ENCODE peak calls at places on chromosomes 3 and 15, in eight cellular contexts. H is IMR-90, M is right lobe of liver, Q is thoracic aorta, R is cardiac fibroblast, V is fibroblast of mammary gland, D is GM12878, Z is OCI-LY7. N is an unnamed sample.

GRCh38 chr3:125129512-125129962 is 73.7 kb upstream of the HEG1 start:
- DNase-seq in M (no peak), V (peak), D (no peak), Z (no peak), R (peak), Q (peak), H (peak), N (peak)

GRCh38 chr3:188918086-188918485 is 253.7 kb upstream of the TPRG1 start:
- DNase-seq in Q (no peak), R (no peak), M (no peak), Z (no peak), H (peak), V (no peak), D (no peak), N (no peak)

GRCh38 chr3:119295816-119296484 is 1.8 kb downstream of the ARHGAP31 start:
- DNase-seq in Q (no peak), D (no peak), V (peak), R (peak), Z (no peak), M (no peak), H (no peak), N (peak)

GRCh38 chr3:100041328-100041749 is 73.0 kb downstream of the FILIP1L start:
- DNase-seq in V (peak), R (peak), Q (no peak), M (no peak), Z (no peak), H (peak), D (no peak), N (peak)

GRCh38 chr15:101813803-101814534 is 2.0 kb downstream of the OR4F15 start:
- DNase-seq in Z (no peak), H (peak), D (no peak), Q (no peak), M (no peak), R (peak), V (peak), N (peak)

GRCh38 chr3:138381413-138381901 is 33.1 kb downstream of the MRAS start:
- DNase-seq in R (peak), M (no peak), V (peak), D (no peak), H (peak), Q (no peak), Z (no peak), N (peak)

GRCh38 chr15:73930371-73930770 is 4.1 kb downstream of the LOXL1 start:
- DNase-seq in Z (no peak), R (peak), Q (no peak), D (no peak), V (peak), M (peak), H (peak), N (peak)

GRCh38 chr15:88918738-88919137 is 5.6 kb upstream of the MFGE8 start:
- DNase-seq in H (peak), D (peak), M (no peak), V (peak), R (peak), Q (peak), Z (no peak), N (peak)

GRCh38 chr3:159832024-159832423 is 156.6 kb upstream of the IL12A start:
- DNase-seq in M (no peak), H (no peak), Q (no peak), R (no peak), Z (no peak), D (peak), V (no peak), N (no peak)

GRCh38 chr3:149635396-149635795 is 22.4 kb downstream of the WWTR1 start:
- DNase-seq in R (no peak), H (no peak), V (no peak), Q (no peak), M (no peak), Z (no peak), D (no peak), N (no peak)

GRCh38 chr15:80695099-80695910 is at the start of gene ABHD17C:
- DNase-seq in D (no peak), Z (peak), V (peak), Q (no peak), R (peak), H (peak), M (peak), N (peak)

GRCh38 chr15:80694624-80695098 is 449 bp upstream of the ABHD17C start:
- DNase-seq in R (peak), Q (no peak), D (no peak), Z (no peak), V (peak), H (peak), M (peak), N (peak)

GRCh38 chr15:80697316-80697715 is 2.2 kb downstream of the ABHD17C start:
- DNase-seq in R (no peak), M (no peak), D (no peak), Z (no peak), H (no peak), V (no peak), Q (no peak), N (no peak)

GRCh38 chr15:80693682-80694623 is 1.2 kb upstream of the ABHD17C start:
- DNase-seq in V (peak), M (no peak), H (peak), R (no peak), Z (peak), D (no peak), Q (no peak), N (no peak)

GRCh38 chr15:80695911-80696651 is 971 bp downstream of the ABHD17C start:
- DNase-seq in R (peak), H (no peak), Q (no peak), D (no peak), M (no peak), Z (peak), V (peak), N (peak)
- TF ChIP-seq CTCF in R (peak), H (peak), Q (peak), D (peak), M (peak), Z (no peak), V (peak), N (peak)

GRCh38 chr3:129597792-129598381 is 8.6 kb downstream of the PLXND1 start:
- DNase-seq in D (no peak), Q (no peak), R (peak), H (peak), M (no peak), Z (no peak), V (no peak), N (peak)
- H3K4me3 ChIP-seq in D (no peak), Q (peak), R (no peak), H (no peak), M (no peak), Z (no peak), V (no peak), N (no peak)

DNA sequence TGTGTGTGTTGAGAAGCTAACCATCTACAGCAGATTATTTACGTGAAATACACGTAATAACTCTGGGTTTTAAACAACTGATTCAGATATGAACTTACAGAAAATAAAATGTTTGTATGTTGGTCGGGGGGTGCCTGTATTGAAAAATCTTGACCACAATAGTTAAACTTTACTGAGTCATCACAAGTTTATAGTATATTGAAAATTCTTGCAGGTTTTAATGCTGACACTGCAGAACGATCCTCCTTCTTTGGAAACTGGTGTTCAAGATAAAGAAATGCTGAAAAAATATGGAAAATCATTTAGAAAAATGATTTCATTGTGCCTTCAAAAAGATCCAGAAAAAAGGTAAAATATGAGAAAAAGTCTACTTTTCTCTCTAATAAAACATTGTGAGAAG is 41.3 kb upstream of the SLC22A13 start:
- DNase-seq in D (no peak), H (peak), V (no peak), Z (no peak), M (no peak), Q (no peak), R (no peak), N (no peak)
- TF ChIP-seq CTCF in D (no peak), H (no peak), V (no peak), Z (no peak), M (no peak), Q (no peak), R (no peak), N (no peak)

DNA sequence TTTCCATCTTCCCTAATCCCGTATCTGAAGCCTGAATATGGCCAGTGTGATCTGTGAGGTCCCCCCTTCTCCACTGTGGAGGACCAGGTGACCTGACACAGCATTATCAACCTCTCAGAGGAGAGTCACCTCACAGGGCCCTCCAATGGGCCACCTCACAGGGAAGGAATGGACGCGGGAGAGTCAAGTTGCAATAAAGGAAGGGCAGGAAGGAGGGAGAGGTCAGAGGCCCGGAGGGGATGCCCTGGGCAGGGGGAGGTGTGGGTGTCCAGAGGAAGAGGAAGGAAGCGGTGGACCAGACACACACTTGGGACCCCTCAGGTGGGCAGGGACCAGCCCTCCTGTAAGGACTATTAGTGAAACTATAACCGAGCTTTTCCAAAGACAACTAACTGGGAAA is 14.6 kb upstream of the LRRC15 start:
- DNase-seq in Q (no peak), Z (no peak), V (no peak), R (no peak), D (no peak), M (peak), H (no peak), N (no peak)
- H3K4me3 ChIP-seq in Q (no peak), Z (no peak), V (no peak), R (no peak), D (no peak), M (no peak), H (no peak), N (no peak)

GRCh38 chr3:51709675-51710074 is 2.8 kb downstream of the GRM2 start:
- DNase-seq in R (no peak), Q (no peak), Z (no peak), V (no peak), H (no peak), M (no peak), D (no peak), N (no peak)

GRCh38 chr3:51711352-51712019 is 4.6 kb downstream of the GRM2 start:
- DNase-seq in V (no peak), H (no peak), Q (no peak), D (no peak), M (peak), R (no peak), Z (no peak), N (no peak)

GRCh38 chr3:51712020-51712385 is 5.1 kb downstream of the GRM2 start:
- DNase-seq in D (no peak), R (no peak), V (no peak), Z (no peak), M (no peak), H (no peak), Q (no peak), N (no peak)

GRCh38 chr3:51712511-51712931 is 5.7 kb downstream of the GRM2 start:
- DNase-seq in D (no peak), M (peak), Q (no peak), V (no peak), R (no peak), H (no peak), Z (no peak), N (no peak)

GRCh38 chr3:51710631-51711351 is 3.9 kb downstream of the GRM2 start:
- DNase-seq in M (peak), Z (peak), Q (no peak), D (no peak), H (no peak), V (no peak), R (no peak), N (no peak)
- TF ChIP-seq CTCF in M (no peak), Z (no peak), Q (no peak), D (no peak), H (no peak), V (no peak), R (peak), N (no peak)

DNA sequence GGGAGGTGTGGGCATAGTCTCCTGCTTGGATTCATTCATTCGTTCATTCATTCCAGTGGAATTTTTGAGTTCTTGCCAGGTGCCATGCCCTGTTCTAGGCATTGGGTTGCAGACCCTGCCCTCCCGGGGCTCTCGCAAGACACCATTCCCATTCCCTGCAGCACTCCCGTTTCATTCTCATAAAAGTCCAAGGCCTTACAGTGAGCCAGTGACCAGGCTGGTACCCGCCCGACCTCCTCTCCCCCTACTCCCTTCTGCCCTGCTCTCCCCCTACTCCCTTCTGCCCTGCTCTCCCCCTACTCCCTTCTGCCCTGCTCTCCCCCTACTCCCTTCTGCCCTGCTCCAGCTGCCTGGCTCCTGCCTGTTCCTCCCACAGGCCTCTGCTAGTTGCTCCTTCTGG is 41.9 kb downstream of the AMOTL2 start:
- DNase-seq in Z (no peak), Q (no peak), D (no peak), R (no peak), V (no peak), M (no peak), H (no peak), N (no peak)
- H3K4me3 ChIP-seq in Z (no peak), Q (no peak), D (no peak), R (no peak), V (no peak), M (no peak), H (no peak), N (no peak)

GRCh38 chr15:48565560-48566482 is 79.7 kb downstream of the FBN1 start:
- DNase-seq in R (peak), D (no peak), M (no peak), V (peak), H (peak), Q (no peak), Z (no peak), N (peak)
- TF ChIP-seq CTCF in R (no peak), D (no peak), M (no peak), V (peak), H (peak), Q (no peak), Z (no peak), N (no peak)

DNA sequence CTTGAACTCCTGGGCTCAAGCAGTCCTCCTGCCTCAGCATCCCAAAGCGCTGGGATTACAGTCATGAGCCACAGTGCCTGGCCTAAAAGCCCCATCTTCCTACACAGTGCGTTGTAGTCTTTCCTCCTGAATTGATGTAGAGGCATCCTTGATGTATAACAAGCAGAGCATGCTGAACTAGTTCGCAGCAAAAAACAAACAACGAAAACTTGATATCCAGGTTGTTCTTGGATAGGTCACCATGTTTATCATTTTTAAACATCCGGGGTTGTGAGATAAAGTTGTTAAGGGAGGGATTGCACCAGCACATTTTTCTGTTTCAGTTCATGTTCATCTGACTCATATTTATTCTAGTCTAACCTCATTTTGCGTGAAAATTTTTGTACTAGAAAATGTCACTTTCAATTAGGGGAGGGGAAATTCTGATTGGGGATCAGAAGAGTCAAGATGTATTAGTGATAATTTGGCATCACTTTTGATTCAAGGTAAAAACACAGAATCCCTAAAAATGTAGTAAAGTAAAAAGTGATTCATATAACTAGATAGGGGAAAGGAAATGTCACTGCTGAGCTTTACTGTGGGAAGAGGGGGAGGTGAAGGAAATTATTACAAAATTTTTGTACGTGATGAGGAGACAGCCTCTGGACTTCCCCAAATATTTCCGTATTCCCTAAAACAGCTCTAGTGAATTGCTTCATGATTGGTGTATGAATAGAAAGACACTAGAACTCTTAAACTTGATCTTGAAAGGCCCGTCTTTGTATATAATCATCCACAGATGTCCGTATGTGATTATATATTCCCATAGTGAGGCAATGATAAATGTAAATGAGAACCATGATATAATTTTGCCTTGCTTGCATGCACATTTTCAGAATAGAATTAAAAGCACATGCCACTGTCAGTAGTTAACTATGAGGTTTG is 22.9 kb downstream of the RAB8B start:
- DNase-seq in V (peak), M (no peak), H (peak), D (peak), Z (no peak), R (peak), Q (no peak), N (peak)
- H3K4me3 ChIP-seq in V (no peak), M (no peak), H (no peak), D (peak), Z (no peak), R (no peak), Q (peak), N (no peak)

GRCh38 chr15:82046668-82047492 is 1.1 kb upstream of the MEX3B start:
- DNase-seq in R (peak), D (no peak), V (peak), M (peak), Z (peak), Q (peak), H (peak), N (peak)
- TF ChIP-seq CTCF in R (peak), D (peak), V (peak), M (peak), Z (peak), Q (peak), H (peak), N (peak)

N was measured in foreskin fibroblast.